ENCODE peak calls at places on chromosomes 7 and 10, in nine cellular contexts. I, P, Z, R, F, H, S, T and Y are unnamed samples.

GRCh38 chr7:149822353-149822943 is 15.7 kb upstream of the ZNF862 start:
- DNase-seq in Z (no peak), R (no peak), S (no peak), I (peak), H (no peak), T (no peak), F (no peak), P (no peak), Y (no peak)

GRCh38 chr10:34626158-34626557 is 188.9 kb downstream of the PARD3 start:
- DNase-seq in I (no peak), Z (no peak), F (no peak), S (no peak), T (no peak), H (no peak), R (no peak), P (no peak), Y (no peak)

GRCh38 chr10:61845950-61846268 is 55.6 kb upstream of the ARID5B start:
- DNase-seq in F (no peak), Z (no peak), I (no peak), R (no peak), T (no peak), P (no peak), S (no peak), H (no peak), Y (no peak)

GRCh38 chr10:2011106-2011716 is 273.9 kb upstream of the ADARB2 start:
- DNase-seq in H (no peak), P (no peak), F (no peak), R (no peak), I (no peak), Z (no peak), S (no peak), T (no peak), Y (no peak)

GRCh38 chr10:72574636-72575035 is 51.2 kb downstream of the MICU1 start:
- DNase-seq in Z (no peak), T (no peak), I (no peak), H (no peak), S (no peak), R (no peak), P (no peak), F (no peak), Y (peak)

GRCh38 chr7:28078036-28078901 is 102.3 kb downstream of the JAZF1 start:
- DNase-seq in F (peak), I (peak), P (peak), R (no peak), H (peak), Z (no peak), S (peak), T (peak), Y (peak)

GRCh38 chr7:79458796-79459195 is 5.3 kb upstream of the MAGI2 start:
- DNase-seq in R (no peak), I (no peak), S (no peak), T (no peak), P (no peak), Z (no peak), H (no peak), F (no peak), Y (no peak)

GRCh38 chr10:103618027-103618385 is 124.5 kb downstream of the NEURL1 start:
- DNase-seq in P (no peak), S (no peak), I (no peak), F (no peak), H (no peak), Z (no peak), R (no peak), T (no peak), Y (no peak)

GRCh38 chr7:33298848-33299247 is 169.5 kb downstream of the BBS9 start:
- DNase-seq in P (no peak), F (no peak), R (no peak), Z (no peak), S (no peak), H (no peak), T (no peak), I (no peak), Y (no peak)

GRCh38 chr10:19788075-19788686 is 28.1 kb upstream of the PLXDC2 start:
- DNase-seq in T (peak), Z (no peak), P (no peak), I (no peak), F (peak), H (no peak), S (peak), R (no peak), Y (no peak)

GRCh38 chr10:3226960-3227724 is 54.6 kb upstream of the PITRM1 start:
- DNase-seq in P (no peak), I (no peak), F (peak), S (peak), T (peak), R (no peak), H (no peak), Z (no peak), Y (no peak)

GRCh38 chr7:28615091-28615490 is 202.8 kb downstream of the CREB5 start:
- DNase-seq in T (no peak), I (no peak), R (no peak), F (no peak), Z (no peak), H (no peak), P (no peak), S (peak), Y (peak)

GRCh38 chr7:96321041-96321669 is 743 bp downstream of the SLC25A13 start:
- DNase-seq in T (peak), H (peak), P (peak), F (peak), R (no peak), S (peak), Z (peak), I (peak), Y (peak)

GRCh38 chr7:106679153-106679931 is 18.4 kb upstream of the CCDC71L start:
- DNase-seq in R (no peak), P (no peak), F (peak), S (peak), Z (no peak), I (peak), H (no peak), T (no peak), Y (no peak)

GRCh38 chr7:32659853-32660252 is 164.6 kb downstream of the AVL9 start:
- DNase-seq in S (no peak), I (no peak), P (no peak), R (no peak), T (no peak), H (no peak), Z (no peak), F (no peak), Y (no peak)

GRCh38 chr10:123588386-123588914 is 77.7 kb upstream of the GPR26 start:
- DNase-seq in P (no peak), R (no peak), H (no peak), T (no peak), I (no peak), F (no peak), Z (no peak), S (no peak), Y (no peak)